ENCODE peak calls at places on chromosomes 11 and 22, in eight cellular contexts. One of them, this sample, is unnamed.
A peak's percentile ranks its signal among the peaks of the same experiment; 100 is the strongest.

GRCh38 chr22:41241133-41241676 is 474 bp upstream of the CHADL start:
- DNase-seq in HAP-1: no peak
- DNase-seq in naive thymus-derived CD4-positive, alpha-beta T cell: no peak
- DNase-seq in heart left ventricle: no peak
- DNase-seq in right cardiac atrium: no peak
- DNase-seq in cardiac muscle cell: no peak
- DNase-seq in IMR-90: no peak
- DNase-seq in colonic mucosa: no peak
- DNase-seq in this sample: no peak

GRCh38 chr22:30649430-30650007 is 13.9 kb downstream of the SLC35E4 start:
- DNase-seq in heart left ventricle: peak; percentile 26
- DNase-seq in cardiac muscle cell: peak; percentile 46
- DNase-seq in colonic mucosa: peak; percentile 85
- DNase-seq in IMR-90: peak; percentile 88
- DNase-seq in HAP-1: no peak
- DNase-seq in naive thymus-derived CD4-positive, alpha-beta T cell: no peak
- DNase-seq in right cardiac atrium: no peak
- DNase-seq in this sample: peak; percentile 66

GRCh38 chr22:30472994-30473720 is 1.3 kb upstream of the SEC14L3 start:
- DNase-seq in HAP-1: no peak
- DNase-seq in cardiac muscle cell: no peak
- DNase-seq in naive thymus-derived CD4-positive, alpha-beta T cell: no peak
- DNase-seq in IMR-90: no peak
- DNase-seq in heart left ventricle: no peak
- DNase-seq in colonic mucosa: no peak
- DNase-seq in right cardiac atrium: no peak
- DNase-seq in this sample: no peak

GRCh38 chr22:19568337-19569311 is 44.4 kb upstream of the CLDN5 start:
- DNase-seq in colonic mucosa: no peak
- DNase-seq in cardiac muscle cell: peak; percentile 88
- DNase-seq in right cardiac atrium: no peak
- DNase-seq in heart left ventricle: no peak
- DNase-seq in IMR-90: peak; percentile 95
- DNase-seq in HAP-1: no peak
- DNase-seq in naive thymus-derived CD4-positive, alpha-beta T cell: no peak
- DNase-seq in this sample: peak; percentile 54

GRCh38 chr11:134432776-134433175 is 20.7 kb upstream of the B3GAT1 start:
- DNase-seq in colonic mucosa: no peak
- DNase-seq in cardiac muscle cell: no peak
- DNase-seq in IMR-90: no peak
- DNase-seq in right cardiac atrium: no peak
- DNase-seq in HAP-1: no peak
- DNase-seq in heart left ventricle: no peak
- DNase-seq in naive thymus-derived CD4-positive, alpha-beta T cell: no peak
- DNase-seq in this sample: no peak

GRCh38 chr11:66438009-66438503 is 592 bp downstream of the MRPL11 start:
- DNase-seq in right cardiac atrium: no peak
- DNase-seq in cardiac muscle cell: no peak
- DNase-seq in heart left ventricle: no peak
- DNase-seq in IMR-90: no peak
- DNase-seq in HAP-1: no peak
- DNase-seq in naive thymus-derived CD4-positive, alpha-beta T cell: no peak
- DNase-seq in colonic mucosa: peak; percentile 44
- DNase-seq in this sample: no peak

GRCh38 chr11:35330924-35331323 is 88.4 kb downstream of the SLC1A2 start:
- DNase-seq in HAP-1: no peak
- DNase-seq in colonic mucosa: no peak
- DNase-seq in IMR-90: no peak
- DNase-seq in naive thymus-derived CD4-positive, alpha-beta T cell: peak; percentile 68
- DNase-seq in right cardiac atrium: no peak
- DNase-seq in heart left ventricle: no peak
- DNase-seq in cardiac muscle cell: no peak
- DNase-seq in this sample: no peak

GRCh38 chr11:131042041-131042390 is 125.7 kb upstream of the SNX19 start:
- DNase-seq in right cardiac atrium: no peak
- DNase-seq in naive thymus-derived CD4-positive, alpha-beta T cell: no peak
- DNase-seq in heart left ventricle: no peak
- DNase-seq in colonic mucosa: no peak
- DNase-seq in HAP-1: no peak
- DNase-seq in IMR-90: no peak
- DNase-seq in cardiac muscle cell: no peak
- DNase-seq in this sample: peak; percentile 66

GRCh38 chr11:114075343-114075610 is 15.8 kb downstream of the ZBTB16 start:
- DNase-seq in right cardiac atrium: no peak
- DNase-seq in cardiac muscle cell: no peak
- DNase-seq in colonic mucosa: no peak
- DNase-seq in HAP-1: no peak
- DNase-seq in IMR-90: no peak
- DNase-seq in heart left ventricle: no peak
- DNase-seq in naive thymus-derived CD4-positive, alpha-beta T cell: no peak
- DNase-seq in this sample: no peak

GRCh38 chr11:114073506-114074381 is 14.2 kb downstream of the ZBTB16 start:
- DNase-seq in colonic mucosa: no peak
- DNase-seq in heart left ventricle: no peak
- DNase-seq in HAP-1: no peak
- DNase-seq in right cardiac atrium: no peak
- DNase-seq in cardiac muscle cell: no peak
- DNase-seq in IMR-90: no peak
- DNase-seq in naive thymus-derived CD4-positive, alpha-beta T cell: no peak
- DNase-seq in this sample: no peak

GRCh38 chr11:114072978-114073377 is 13.5 kb downstream of the ZBTB16 start:
- DNase-seq in naive thymus-derived CD4-positive, alpha-beta T cell: no peak
- DNase-seq in cardiac muscle cell: no peak
- DNase-seq in HAP-1: no peak
- DNase-seq in right cardiac atrium: no peak
- DNase-seq in heart left ventricle: no peak
- DNase-seq in IMR-90: no peak
- DNase-seq in colonic mucosa: no peak
- DNase-seq in this sample: no peak

GRCh38 chr11:114075891-114076441 is 16.5 kb downstream of the ZBTB16 start:
- DNase-seq in IMR-90: peak; percentile 24
- DNase-seq in HAP-1: peak; percentile 64
- DNase-seq in heart left ventricle: peak; percentile 46
- DNase-seq in right cardiac atrium: peak; percentile 71
- DNase-seq in naive thymus-derived CD4-positive, alpha-beta T cell: no peak
- DNase-seq in colonic mucosa: no peak
- DNase-seq in cardiac muscle cell: peak; percentile 83
- DNase-seq in this sample: peak; percentile 68

GRCh38 chr11:114074546-114075342 is 15.2 kb downstream of the ZBTB16 start:
- DNase-seq in colonic mucosa: no peak
- DNase-seq in IMR-90: no peak
- DNase-seq in HAP-1: no peak
- DNase-seq in naive thymus-derived CD4-positive, alpha-beta T cell: no peak
- DNase-seq in heart left ventricle: no peak
- DNase-seq in cardiac muscle cell: no peak
- DNase-seq in right cardiac atrium: no peak
- DNase-seq in this sample: no peak
- H3K4me1 ChIP-seq in colonic mucosa: peaks cover 4% of the 10 kb centered on the region
- H3K4me1 ChIP-seq in IMR-90: no peaks in the 10 kb centered on the region
- H3K4me1 ChIP-seq in HAP-1: no peaks in the 10 kb centered on the region
- H3K4me1 ChIP-seq in naive thymus-derived CD4-positive, alpha-beta T cell: peaks cover 32% of the 10 kb centered on the region
- H3K4me1 ChIP-seq in heart left ventricle: peaks cover 90% of the 10 kb centered on the region
- H3K4me1 ChIP-seq in cardiac muscle cell: peaks cover 34% of the 10 kb centered on the region
- H3K4me1 ChIP-seq in right cardiac atrium: peaks cover 50% of the 10 kb centered on the region
- H3K4me1 ChIP-seq in this sample: peaks cover 90% of the 10 kb centered on the region

GRCh38 chr11:59271811-59272327 is 59.1 kb upstream of the MPEG1 start:
- DNase-seq in naive thymus-derived CD4-positive, alpha-beta T cell: no peak
- DNase-seq in heart left ventricle: no peak
- DNase-seq in IMR-90: no peak
- DNase-seq in HAP-1: no peak
- DNase-seq in right cardiac atrium: no peak
- DNase-seq in colonic mucosa: no peak
- DNase-seq in cardiac muscle cell: no peak
- DNase-seq in this sample: no peak

GRCh38 chr11:59271247-59271755 is 58.6 kb upstream of the MPEG1 start:
- DNase-seq in right cardiac atrium: no peak
- DNase-seq in HAP-1: no peak
- DNase-seq in heart left ventricle: no peak
- DNase-seq in naive thymus-derived CD4-positive, alpha-beta T cell: no peak
- DNase-seq in IMR-90: no peak
- DNase-seq in cardiac muscle cell: no peak
- DNase-seq in colonic mucosa: no peak
- DNase-seq in this sample: no peak

GRCh38 chr11:59267738-59268475 is 55.2 kb upstream of the MPEG1 start:
- DNase-seq in naive thymus-derived CD4-positive, alpha-beta T cell: no peak
- DNase-seq in IMR-90: no peak
- DNase-seq in heart left ventricle: no peak
- DNase-seq in right cardiac atrium: no peak
- DNase-seq in cardiac muscle cell: no peak
- DNase-seq in colonic mucosa: no peak
- DNase-seq in HAP-1: no peak
- DNase-seq in this sample: no peak

DNA sequence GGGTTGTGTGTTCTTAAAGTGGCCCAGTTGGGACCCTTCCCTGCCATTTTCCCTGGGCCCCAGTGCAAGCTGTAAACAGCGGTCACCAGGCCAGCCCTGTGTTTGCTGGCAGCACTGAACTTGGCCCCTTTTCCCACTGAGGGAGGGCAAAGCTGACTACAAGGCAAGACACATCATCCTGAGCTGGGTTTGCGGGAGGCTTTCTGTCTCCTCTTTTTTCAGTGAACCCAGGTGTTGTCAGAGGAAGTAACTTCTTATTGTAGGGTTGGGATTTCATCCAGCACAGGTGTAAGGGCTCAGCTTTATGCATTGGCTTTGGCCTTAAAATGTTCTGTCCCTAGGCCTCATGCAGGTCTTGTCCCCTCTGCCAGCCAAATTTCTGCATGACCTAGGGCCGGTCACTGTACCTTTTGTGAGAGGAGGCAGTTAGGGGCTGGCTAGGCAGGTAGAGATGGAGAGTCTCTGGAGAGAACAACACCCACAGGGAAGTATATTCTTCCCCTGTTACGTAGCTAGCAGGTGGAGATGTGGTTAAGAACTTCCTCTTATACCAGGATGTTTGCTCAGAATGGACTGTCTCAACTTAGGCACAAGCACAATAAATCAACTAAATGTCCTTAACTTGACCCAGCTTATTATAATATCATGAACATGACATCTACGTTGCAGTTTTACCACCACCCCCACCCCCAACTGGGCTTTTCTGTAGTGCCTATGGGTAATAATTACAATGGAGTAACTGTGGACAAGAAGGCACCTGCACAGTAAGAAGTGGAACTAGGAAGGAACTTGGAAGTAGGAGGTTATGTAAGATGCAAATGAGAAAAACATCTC is 60.5 kb upstream of the MPEG1 start:
- DNase-seq in right cardiac atrium: no peak
- DNase-seq in cardiac muscle cell: no peak
- DNase-seq in IMR-90: no peak
- DNase-seq in HAP-1: no peak
- DNase-seq in colonic mucosa: peak; percentile 69
- DNase-seq in naive thymus-derived CD4-positive, alpha-beta T cell: peak; percentile 4
- DNase-seq in heart left ventricle: no peak
- DNase-seq in this sample: no peak
- H3K4me1 ChIP-seq in right cardiac atrium: no peaks in the 10 kb centered on the region
- H3K4me1 ChIP-seq in cardiac muscle cell: no peaks in the 10 kb centered on the region
- H3K4me1 ChIP-seq in IMR-90: no peaks in the 10 kb centered on the region
- H3K4me1 ChIP-seq in HAP-1: no peaks in the 10 kb centered on the region
- H3K4me1 ChIP-seq in colonic mucosa: no peaks in the 10 kb centered on the region
- H3K4me1 ChIP-seq in naive thymus-derived CD4-positive, alpha-beta T cell: peaks cover 23% of the 10 kb centered on the region
- H3K4me1 ChIP-seq in heart left ventricle: no peaks in the 10 kb centered on the region
- H3K4me1 ChIP-seq in this sample: no peaks in the 10 kb centered on the region

GRCh38 chr11:59142530-59143507 is at the start of gene FAM111A:
- DNase-seq in naive thymus-derived CD4-positive, alpha-beta T cell: peak; percentile 89
- DNase-seq in HAP-1: peak; percentile 80
- DNase-seq in heart left ventricle: peak; percentile 88
- DNase-seq in colonic mucosa: peak; percentile 93
- DNase-seq in right cardiac atrium: peak; percentile 95
- DNase-seq in cardiac muscle cell: peak; percentile 90
- DNase-seq in IMR-90: peak; percentile 86
- DNase-seq in this sample: peak; percentile 96

GRCh38 chr11:59141191-59141590 is 1.5 kb upstream of the FAM111A start:
- DNase-seq in IMR-90: no peak
- DNase-seq in cardiac muscle cell: no peak
- DNase-seq in colonic mucosa: no peak
- DNase-seq in HAP-1: no peak
- DNase-seq in heart left ventricle: no peak
- DNase-seq in right cardiac atrium: no peak
- DNase-seq in naive thymus-derived CD4-positive, alpha-beta T cell: no peak
- DNase-seq in this sample: no peak

GRCh38 chr11:59144096-59144495 is 1.4 kb downstream of the FAM111A start:
- DNase-seq in naive thymus-derived CD4-positive, alpha-beta T cell: no peak
- DNase-seq in colonic mucosa: no peak
- DNase-seq in right cardiac atrium: no peak
- DNase-seq in cardiac muscle cell: no peak
- DNase-seq in heart left ventricle: no peak
- DNase-seq in IMR-90: peak; percentile 0
- DNase-seq in HAP-1: no peak
- DNase-seq in this sample: peak; percentile 17

GRCh38 chr11:59144579-59145345 is 2.1 kb downstream of the FAM111A start:
- DNase-seq in HAP-1: peak; percentile 80
- DNase-seq in colonic mucosa: peak; percentile 91
- DNase-seq in IMR-90: peak; percentile 78
- DNase-seq in heart left ventricle: peak; percentile 76
- DNase-seq in right cardiac atrium: peak; percentile 89
- DNase-seq in naive thymus-derived CD4-positive, alpha-beta T cell: peak; percentile 73
- DNase-seq in cardiac muscle cell: peak; percentile 87
- DNase-seq in this sample: peak; percentile 93

DNA sequence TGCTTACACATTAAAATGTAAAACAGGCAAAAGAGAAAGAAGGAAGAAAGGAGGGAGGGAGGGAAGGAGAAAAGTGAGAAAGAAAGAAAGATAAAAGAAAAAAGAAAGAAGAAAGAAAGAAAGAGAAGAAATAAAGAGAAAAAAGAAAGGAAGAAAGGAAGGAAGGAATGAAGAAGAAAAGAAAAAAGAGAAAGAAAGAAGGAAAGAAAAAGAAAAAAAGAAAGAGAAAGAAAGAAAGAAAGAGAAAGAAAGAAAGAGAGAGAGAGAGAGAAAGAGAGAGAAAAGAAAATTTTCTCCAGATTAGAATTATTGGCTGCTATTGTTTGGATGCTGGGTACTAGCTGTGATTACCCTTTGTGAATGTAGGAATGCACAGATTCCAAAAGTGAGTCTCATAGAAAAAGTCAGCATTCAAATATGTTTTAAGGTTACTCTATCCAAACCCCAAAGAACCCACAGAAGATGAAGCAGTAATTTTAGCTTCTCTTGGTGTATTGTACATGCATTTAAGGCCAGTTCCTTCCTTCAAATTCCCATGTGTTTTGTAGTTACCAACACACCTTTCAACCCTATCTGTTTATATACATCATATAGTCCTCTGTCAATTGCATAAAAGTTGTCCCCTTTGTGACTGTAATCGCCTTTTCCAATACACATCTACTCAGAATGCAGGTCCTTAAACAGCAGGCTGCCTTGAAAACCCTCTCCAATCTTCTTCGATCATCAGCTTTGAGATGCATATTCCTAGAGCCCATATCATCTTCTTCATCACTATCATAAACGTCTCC is 789 bp upstream of the FAM111A start:
- DNase-seq in IMR-90: peak; percentile 68
- DNase-seq in naive thymus-derived CD4-positive, alpha-beta T cell: no peak
- DNase-seq in heart left ventricle: no peak
- DNase-seq in cardiac muscle cell: peak; percentile 11
- DNase-seq in HAP-1: no peak
- DNase-seq in colonic mucosa: no peak
- DNase-seq in right cardiac atrium: no peak
- DNase-seq in this sample: peak; percentile 57
- H3K4me1 ChIP-seq in IMR-90: peaks cover 3% of the 10 kb centered on the region
- H3K4me1 ChIP-seq in naive thymus-derived CD4-positive, alpha-beta T cell: peaks cover 24% of the 10 kb centered on the region
- H3K4me1 ChIP-seq in heart left ventricle: peaks cover 17% of the 10 kb centered on the region
- H3K4me1 ChIP-seq in cardiac muscle cell: no peaks in the 10 kb centered on the region
- H3K4me1 ChIP-seq in HAP-1: peaks cover 22% of the 10 kb centered on the region
- H3K4me1 ChIP-seq in colonic mucosa: no peaks in the 10 kb centered on the region
- H3K4me1 ChIP-seq in right cardiac atrium: no peaks in the 10 kb centered on the region
- H3K4me1 ChIP-seq in this sample: peaks cover 34% of the 10 kb centered on the region

GRCh38 chr11:69497221-69497787 is 15.8 kb downstream of the LINC01488 start:
- DNase-seq in colonic mucosa: no peak
- DNase-seq in heart left ventricle: peak; percentile 87
- DNase-seq in IMR-90: peak; percentile 95
- DNase-seq in right cardiac atrium: peak; percentile 95
- DNase-seq in HAP-1: peak; percentile 55
- DNase-seq in cardiac muscle cell: peak; percentile 98
- DNase-seq in naive thymus-derived CD4-positive, alpha-beta T cell: no peak
- DNase-seq in this sample: peak; percentile 97

GRCh38 chr11:69499946-69500284 is 18.5 kb downstream of the LINC01488 start:
- DNase-seq in HAP-1: no peak
- DNase-seq in heart left ventricle: no peak
- DNase-seq in naive thymus-derived CD4-positive, alpha-beta T cell: no peak
- DNase-seq in cardiac muscle cell: no peak
- DNase-seq in right cardiac atrium: no peak
- DNase-seq in IMR-90: no peak
- DNase-seq in colonic mucosa: no peak
- DNase-seq in this sample: no peak

GRCh38 chr11:69499216-69499945 is 17.9 kb downstream of the LINC01488 start:
- DNase-seq in naive thymus-derived CD4-positive, alpha-beta T cell: no peak
- DNase-seq in colonic mucosa: no peak
- DNase-seq in right cardiac atrium: peak; percentile 44
- DNase-seq in HAP-1: no peak
- DNase-seq in IMR-90: no peak
- DNase-seq in cardiac muscle cell: peak; percentile 5
- DNase-seq in heart left ventricle: no peak
- DNase-seq in this sample: no peak

GRCh38 chr11:69500285-69501120 is 19.0 kb downstream of the LINC01488 start:
- DNase-seq in right cardiac atrium: peak; percentile 43
- DNase-seq in colonic mucosa: no peak
- DNase-seq in HAP-1: no peak
- DNase-seq in cardiac muscle cell: no peak
- DNase-seq in heart left ventricle: no peak
- DNase-seq in IMR-90: no peak
- DNase-seq in naive thymus-derived CD4-positive, alpha-beta T cell: no peak
- DNase-seq in this sample: no peak

GRCh38 chr11:69498614-69499175 is 17.2 kb downstream of the LINC01488 start:
- DNase-seq in heart left ventricle: no peak
- DNase-seq in IMR-90: no peak
- DNase-seq in HAP-1: no peak
- DNase-seq in right cardiac atrium: peak; percentile 23
- DNase-seq in naive thymus-derived CD4-positive, alpha-beta T cell: no peak
- DNase-seq in colonic mucosa: no peak
- DNase-seq in cardiac muscle cell: no peak
- DNase-seq in this sample: no peak
- H3K4me1 ChIP-seq in heart left ventricle: peaks cover 41% of the 10 kb centered on the region
- H3K4me1 ChIP-seq in IMR-90: peaks cover 12% of the 10 kb centered on the region
- H3K4me1 ChIP-seq in HAP-1: no peaks in the 10 kb centered on the region
- H3K4me1 ChIP-seq in right cardiac atrium: peaks cover 7% of the 10 kb centered on the region
- H3K4me1 ChIP-seq in naive thymus-derived CD4-positive, alpha-beta T cell: no peaks in the 10 kb centered on the region
- H3K4me1 ChIP-seq in colonic mucosa: no peaks in the 10 kb centered on the region
- H3K4me1 ChIP-seq in cardiac muscle cell: peaks cover 19% of the 10 kb centered on the region
- H3K4me1 ChIP-seq in this sample: peaks cover 13% of the 10 kb centered on the region

This sample was measured in adipocyte.